ENCODE peak calls at places on chromosome 13, in eight cellular contexts. X, I, D, G, Q, S, E and N are unnamed samples.

GRCh38 chr13:33676700-33677048 is 141.3 kb upstream of the RFC3 start:
- DNase-seq in E (no peak), Q (peak), X (no peak), G (peak), I (peak), S (peak), D (peak), N (no peak)

GRCh38 chr13:113399755-113400149 is 35.8 kb upstream of the GRTP1 start:
- DNase-seq in X (peak), S (no peak), Q (no peak), D (no peak), E (no peak), G (no peak), I (no peak), N (no peak)

GRCh38 chr13:36718146-36718545 is 44.3 kb downstream of the SERTM1 start:
- DNase-seq in I (no peak), G (no peak), D (peak), S (no peak), E (no peak), Q (no peak), X (no peak), N (no peak)

GRCh38 chr13:32430018-32430747 is 2.3 kb upstream of the N4BP2L1 start:
- DNase-seq in I (no peak), S (no peak), E (no peak), Q (no peak), X (no peak), D (no peak), G (no peak), N (no peak)

GRCh38 chr13:91236182-91236581 is 111.3 kb upstream of the MIR17HG start:
- DNase-seq in I (no peak), E (no peak), G (no peak), Q (no peak), D (no peak), S (no peak), X (no peak), N (no peak)

GRCh38 chr13:79589605-79590511 is 108.9 kb downstream of the NDFIP2 start:
- DNase-seq in X (no peak), G (no peak), E (no peak), D (no peak), I (no peak), Q (no peak), S (no peak), N (no peak)

GRCh38 chr13:97715763-97716162 is 237.7 kb upstream of the IPO5 start:
- DNase-seq in X (no peak), E (no peak), D (no peak), I (no peak), Q (no peak), S (no peak), G (no peak), N (no peak)

GRCh38 chr13:94759120-94759728 is 46.9 kb upstream of the SOX21 start:
- DNase-seq in S (no peak), E (no peak), Q (no peak), X (no peak), G (no peak), I (no peak), D (no peak), N (no peak)

GRCh38 chr13:80001510-80001842 is 339.4 kb downstream of the SPRY2 start:
- DNase-seq in Q (no peak), I (no peak), S (no peak), E (no peak), X (no peak), D (no peak), G (no peak), N (no peak)

GRCh38 chr13:32472194-32472621 is 44.3 kb upstream of the N4BP2L1 start:
- DNase-seq in S (no peak), D (no peak), I (no peak), E (no peak), G (no peak), Q (no peak), X (no peak), N (no peak)

GRCh38 chr13:49444517-49445395 is 682 bp downstream of the SETDB2 start:
- DNase-seq in G (no peak), Q (no peak), S (no peak), D (peak), E (no peak), X (peak), I (peak), N (peak)

GRCh38 chr13:36130542-36131214 is 504 bp downstream of the DCLK1 start:
- DNase-seq in I (no peak), Q (no peak), D (no peak), S (no peak), G (peak), X (peak), E (no peak), N (peak)

GRCh38 chr13:110580800-110581199 is 19.3 kb upstream of the RAB20 start:
- DNase-seq in X (peak), I (no peak), G (no peak), E (no peak), Q (no peak), S (no peak), D (no peak), N (no peak)

GRCh38 chr13:72527333-72527732 is 200.1 kb downstream of the MZT1 start:
- DNase-seq in G (no peak), S (no peak), Q (no peak), D (no peak), I (no peak), E (no peak), X (no peak), N (peak)

GRCh38 chr13:43608400-43609137 is 178.2 kb downstream of the ENOX1 start:
- DNase-seq in G (no peak), D (no peak), I (no peak), E (no peak), Q (no peak), S (no peak), X (no peak), N (no peak)

GRCh38 chr13:110332750-110333149 is 25.7 kb downstream of the COL4A2 start:
- DNase-seq in G (no peak), E (no peak), I (no peak), S (no peak), Q (no peak), D (peak), X (no peak), N (no peak)

GRCh38 chr13:50025446-50025845 is 10.2 kb downstream of the KCNRG start:
- DNase-seq in G (no peak), Q (no peak), X (no peak), E (no peak), D (no peak), S (peak), I (no peak), N (no peak)

GRCh38 chr13:79943633-79944032 is 397.3 kb downstream of the SPRY2 start:
- DNase-seq in I (no peak), D (peak), X (no peak), E (no peak), S (no peak), Q (no peak), G (no peak), N (no peak)

GRCh38 chr13:47621931-47622330 is 379.1 kb downstream of the SUCLA2 start:
- DNase-seq in Q (no peak), G (no peak), E (no peak), D (peak), S (no peak), I (no peak), X (no peak), N (no peak)

GRCh38 chr13:74325106-74325505 is 190.9 kb upstream of the KLF12 start:
- DNase-seq in Q (no peak), G (no peak), D (peak), X (no peak), S (no peak), E (no peak), I (peak), N (no peak)

GRCh38 chr13:102846261-102847015 is 606 bp downstream of the ERCC5 start:
- DNase-seq in G (peak), I (no peak), X (peak), E (no peak), S (no peak), D (peak), Q (no peak), N (peak)

GRCh38 chr13:32150794-32151193 is 119.2 kb downstream of the FRY start:
- DNase-seq in S (no peak), G (peak), I (no peak), E (no peak), D (peak), Q (no peak), X (no peak), N (no peak)

GRCh38 chr13:21075303-21076264 is 14.2 kb upstream of the LATS2 start:
- DNase-seq in G (peak), D (peak), X (peak), I (no peak), E (no peak), Q (no peak), S (no peak), N (peak)

GRCh38 chr13:34933349-34933748 is 8.7 kb upstream of the NBEA start:
- DNase-seq in Q (no peak), I (no peak), X (no peak), E (no peak), G (no peak), D (no peak), S (no peak), N (no peak)

GRCh38 chr13:111387026-111387871 is 66.8 kb downstream of the TEX29 start:
- DNase-seq in Q (no peak), D (no peak), S (no peak), G (no peak), E (no peak), I (no peak), X (peak), N (no peak)

GRCh38 chr13:39048806-39049205 is 10.6 kb downstream of the NHLRC3 start:
- DNase-seq in Q (no peak), E (no peak), X (no peak), G (no peak), D (no peak), S (no peak), I (no peak), N (no peak)

GRCh38 chr13:35675651-35676050 is 199.2 kb upstream of the MAB21L1 start:
- DNase-seq in G (no peak), I (no peak), X (no peak), Q (no peak), E (peak), S (no peak), D (no peak), N (no peak)